ENCODE peak calls at places on chromosome 22, in ten cellular contexts. K is mesendoderm; X is pancreas; V is cardiac muscle cell; Q is mammary epithelial cell; U is right cardiac atrium; O is neural progenitor cell; A is dorsolateral prefrontal cortex; G is A549; W is CD8-positive, alpha-beta T cell. B is an unnamed sample.

GRCh38 chr22:50486561-50487289 is at the start of gene MIOX:
- DNase-seq in X (peak; percentile 54), K (no peak), Q (no peak), U (peak; percentile 11), A (no peak), G (no peak), V (no peak), W (no peak), O (no peak), B (no peak)

GRCh38 chr22:50267591-50268390 is 2.4 kb downstream of the MAPK11 start:
- DNase-seq in O (peak; percentile 72), K (no peak), X (peak; percentile 91), W (peak; percentile 52), Q (peak; percentile 37), A (peak; percentile 74), G (peak; percentile 60), U (peak; percentile 86), V (peak; percentile 67), B (peak; percentile 77)

GRCh38 chr22:50530280-50530856 is 556 bp upstream of the TYMP start:
- DNase-seq in U (peak; percentile 95), G (peak; percentile 89), W (peak; percentile 29), O (peak; percentile 52), A (no peak), V (no peak), X (peak; percentile 84), K (no peak), Q (no peak), B (peak; percentile 80)

GRCh38 chr22:39214006-39214382 is 30.8 kb downstream of the PDGFB start:
- DNase-seq in W (no peak), A (no peak), U (no peak), V (no peak), G (no peak), K (no peak), Q (peak; percentile 31), O (no peak), X (peak; percentile 21), B (no peak)

GRCh38 chr22:49826603-49827306 is 918 bp downstream of the BRD1 start:
- DNase-seq in G (no peak), O (peak; percentile 47), K (peak; percentile 25), X (peak; percentile 79), A (no peak), V (peak; percentile 52), U (peak; percentile 89), Q (peak; percentile 47), W (peak; percentile 36), B (peak; percentile 77)

GRCh38 chr22:50544078-50544745 is 1.5 kb upstream of the KLHDC7B start:
- DNase-seq in O (peak; percentile 93), A (no peak), V (peak; percentile 84), U (peak; percentile 91), W (peak; percentile 84), Q (no peak), X (peak; percentile 91), K (peak; percentile 85), G (peak; percentile 82), B (peak; percentile 81)

GRCh38 chr22:43319661-43320486 is 23.3 kb downstream of the SCUBE1 start:
- DNase-seq in Q (no peak), K (no peak), O (no peak), W (no peak), X (no peak), G (no peak), V (no peak), A (no peak), U (no peak), B (no peak)

GRCh38 chr22:26884921-26885320 is 227.5 kb downstream of the MIAT start:
- DNase-seq in W (no peak), A (no peak), K (no peak), U (peak; percentile 36), V (no peak), G (no peak), O (no peak), X (no peak), Q (peak; percentile 14), B (peak; percentile 93)

GRCh38 chr22:36546092-36546804 is 17.3 kb upstream of the EIF3D start:
- DNase-seq in K (peak; percentile 90), X (no peak), U (peak; percentile 56), G (peak; percentile 78), Q (no peak), A (peak; percentile 59), W (peak; percentile 10), V (peak; percentile 70), O (peak; percentile 88), B (peak; percentile 32)

GRCh38 chr22:36549033-36549432 is 20.1 kb upstream of the EIF3D start:
- DNase-seq in X (no peak), W (no peak), U (no peak), G (no peak), O (no peak), A (no peak), V (no peak), Q (no peak), K (no peak), B (no peak)

GRCh38 chr22:36546932-36547331 is 18.0 kb upstream of the EIF3D start:
- DNase-seq in Q (peak; percentile 81), G (peak; percentile 76), K (peak; percentile 85), O (no peak), U (no peak), A (no peak), W (no peak), X (no peak), V (no peak), B (no peak)

GRCh38 chr22:36551096-36551495 is 22.1 kb upstream of the EIF3D start:
- DNase-seq in X (no peak), U (no peak), O (no peak), A (no peak), G (no peak), V (no peak), Q (no peak), K (no peak), W (no peak), B (no peak)

DNA sequence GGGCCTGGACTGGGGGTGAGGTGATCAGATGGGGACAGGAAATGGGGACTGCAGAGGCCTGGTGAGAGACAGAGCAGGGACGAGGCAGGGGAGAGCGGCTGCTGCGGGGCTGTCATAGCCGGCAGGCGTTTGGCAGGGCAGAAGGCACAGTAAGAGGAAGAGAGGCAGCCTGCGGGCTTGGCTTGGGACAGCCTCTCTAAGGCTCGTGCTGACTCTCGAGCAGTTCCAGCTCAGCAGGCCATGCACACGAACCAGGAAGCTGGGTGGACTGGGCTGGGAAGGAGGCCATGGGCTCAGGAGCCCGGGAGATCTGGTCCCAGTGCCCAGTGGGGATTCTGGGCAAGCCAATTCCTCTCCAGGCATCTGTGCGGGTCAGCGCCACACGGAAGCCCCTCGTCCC is 19.6 kb upstream of the EIF3D start:
- DNase-seq in G (no peak), O (peak; percentile 31), X (no peak), U (peak; percentile 64), V (no peak), Q (no peak), A (no peak), W (no peak), K (peak; percentile 35), B (peak; percentile 29)
- H3K27ac ChIP-seq in G (no peak overlapping the region), O (no peak overlapping the region), X (no peak overlapping the region), U (no peak overlapping the region), V (no peak overlapping the region), Q (no peak overlapping the region), A (no peak overlapping the region), W (no peak overlapping the region), K (no peak overlapping the region), B (no peak overlapping the region)

GRCh38 chr22:22123118-22123959 is 121.2 kb upstream of the VPREB1 start:
- DNase-seq in Q (no peak), O (no peak), U (no peak), A (no peak), X (no peak), W (no peak), G (no peak), V (no peak), K (no peak), B (no peak)

GRCh38 chr22:22123960-22124278 is 120.7 kb upstream of the VPREB1 start:
- DNase-seq in A (no peak), X (no peak), Q (no peak), O (no peak), U (no peak), V (no peak), K (no peak), W (no peak), G (no peak), B (no peak)

GRCh38 chr22:22124374-22124773 is 120.2 kb upstream of the VPREB1 start:
- DNase-seq in W (no peak), O (no peak), K (no peak), V (no peak), G (no peak), A (no peak), Q (no peak), U (no peak), X (no peak), B (no peak)

GRCh38 chr22:22125579-22126468 is 118.8 kb upstream of the VPREB1 start:
- DNase-seq in A (no peak), G (no peak), Q (no peak), V (no peak), U (no peak), K (no peak), W (no peak), O (no peak), X (no peak), B (no peak)

DNA sequence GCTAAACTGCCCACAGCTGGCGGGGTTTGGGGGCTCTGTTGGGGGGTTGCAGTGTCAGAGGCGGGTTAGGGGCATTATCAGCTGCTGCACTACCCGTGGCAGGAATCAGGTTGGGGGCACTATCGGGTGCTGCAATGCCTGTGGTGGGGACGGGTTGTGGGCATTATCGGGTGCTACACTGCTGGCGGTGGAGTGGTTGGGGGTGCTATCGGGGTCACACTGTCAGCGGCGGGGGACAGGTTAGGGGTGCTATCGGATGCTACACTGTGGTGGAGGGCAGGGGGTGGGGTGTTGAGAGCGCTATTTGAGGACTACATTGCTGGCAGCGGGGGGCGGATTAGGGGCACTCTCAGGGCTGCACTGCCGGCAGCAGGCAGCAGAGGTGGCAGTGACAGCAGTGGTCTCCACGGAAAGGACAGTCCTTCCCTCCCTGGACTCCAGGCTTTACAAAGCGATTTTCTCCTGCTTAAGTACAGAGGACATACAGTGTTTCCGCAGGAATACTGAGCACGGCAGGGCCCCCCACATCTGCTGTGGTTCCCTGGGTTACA is 119.5 kb upstream of the VPREB1 start:
- DNase-seq in O (peak; percentile 33), W (no peak), G (no peak), U (no peak), K (no peak), Q (no peak), V (no peak), X (no peak), A (no peak), B (no peak)
- H3K27ac ChIP-seq in O (no peak overlapping the region), W (no peak overlapping the region), G (no peak overlapping the region), U (no peak overlapping the region), K (no peak overlapping the region), Q (no peak overlapping the region), V (no peak overlapping the region), X (no peak overlapping the region), A (no peak overlapping the region), B (no peak overlapping the region)

GRCh38 chr22:47032091-47032943 is 269.9 kb downstream of the TBC1D22A start:
- DNase-seq in U (no peak), G (no peak), K (no peak), V (no peak), Q (no peak), A (peak; percentile 23), W (no peak), X (peak; percentile 76), O (no peak), B (peak; percentile 56)
- H3K27ac ChIP-seq in U (no peak overlapping the region), G (no peak overlapping the region), K (no peak overlapping the region), V (no peak overlapping the region), Q (no peak overlapping the region), A (no peak overlapping the region), W (no peak overlapping the region), X (peak overlapping the region; percentile 39), O (no peak overlapping the region), B (no peak overlapping the region)

DNA sequence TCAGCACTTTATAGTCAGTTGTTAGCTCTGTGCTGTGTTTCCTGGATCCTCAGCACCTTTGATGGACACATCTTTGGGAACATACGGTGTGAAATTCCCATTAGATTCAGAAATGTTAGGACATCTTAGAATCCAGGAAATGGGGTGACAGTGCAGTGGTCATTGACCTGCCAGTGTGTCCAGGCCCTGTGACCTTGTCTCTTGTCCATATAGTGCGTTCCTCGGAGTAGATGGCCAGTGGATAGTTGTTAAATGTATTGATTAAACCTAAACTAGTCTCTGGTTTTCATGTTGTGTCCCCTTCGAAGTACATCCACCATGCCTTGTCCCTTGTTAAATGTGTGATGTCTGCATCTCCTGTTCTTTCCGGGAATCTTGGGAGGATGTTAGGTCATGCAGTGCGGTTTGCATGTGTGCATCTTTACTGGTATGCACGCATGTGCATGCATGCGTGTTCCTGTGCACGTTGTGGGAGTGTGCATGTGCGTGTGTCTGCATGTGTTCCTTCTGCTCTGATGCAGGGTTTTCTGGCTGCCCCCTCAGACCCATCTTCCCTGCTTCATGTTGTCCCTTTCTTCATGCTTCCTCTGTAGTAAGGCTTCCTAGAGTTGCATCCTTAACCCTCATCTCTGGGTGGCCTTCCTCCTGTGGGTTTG is 4.0 kb downstream of the DGCR8 start:
- DNase-seq in U (no peak), G (no peak), W (no peak), X (no peak), V (no peak), K (no peak), Q (no peak), O (no peak), A (no peak), B (peak; percentile 24)
- H3K27ac ChIP-seq in U (no peak overlapping the region), G (no peak overlapping the region), W (no peak overlapping the region), X (no peak overlapping the region), V (peak overlapping the region; percentile 72), K (no peak overlapping the region), Q (no peak overlapping the region), O (peak overlapping the region; percentile 52), A (no peak overlapping the region), B (no peak overlapping the region)

B was measured in tibial artery.